ENCODE peak calls at places on chromosomes 3 and 15, in six cellular contexts. One of them, this sample, is unnamed.

GRCh38 chr3:12049675-12050074 is 45.5 kb downstream of the SYN2 start:
- DNase-seq in B cell: no peak
- DNase-seq in HFF-Myc: no peak
- DNase-seq in GM13977: no peak
- DNase-seq in left lung: no peak
- DNase-seq in endothelial cell of umbilical vein: peak; percentile 10
- DNase-seq in this sample: peak; percentile 3

GRCh38 chr15:63905558-63906265 is 72.0 kb upstream of the HERC1 start:
- DNase-seq in B cell: peak; percentile 46
- DNase-seq in HFF-Myc: no peak
- DNase-seq in GM13977: peak; percentile 53
- DNase-seq in left lung: no peak
- DNase-seq in endothelial cell of umbilical vein: peak; percentile 83
- DNase-seq in this sample: no peak

GRCh38 chr3:57691411-57692133 is 1.3 kb downstream of the DENND6A start:
- DNase-seq in B cell: no peak
- DNase-seq in HFF-Myc: no peak
- DNase-seq in GM13977: no peak
- DNase-seq in left lung: no peak
- DNase-seq in endothelial cell of umbilical vein: peak; percentile 50
- DNase-seq in this sample: no peak

GRCh38 chr3:150183619-150184425 is 213.1 kb upstream of the PFN2 start:
- DNase-seq in B cell: no peak
- DNase-seq in HFF-Myc: peak; percentile 63
- DNase-seq in GM13977: peak; percentile 62
- DNase-seq in left lung: peak; percentile 81
- DNase-seq in endothelial cell of umbilical vein: peak; percentile 80
- DNase-seq in this sample: peak; percentile 81

GRCh38 chr15:99440551-99441426 is 125.0 kb upstream of the MEF2A start:
- DNase-seq in B cell: no peak
- DNase-seq in HFF-Myc: no peak
- DNase-seq in GM13977: no peak
- DNase-seq in left lung: peak; percentile 56
- DNase-seq in endothelial cell of umbilical vein: no peak
- DNase-seq in this sample: no peak

GRCh38 chr3:46280105-46280797 is 38.0 kb downstream of the CCR3 start:
- DNase-seq in B cell: no peak
- DNase-seq in HFF-Myc: no peak
- DNase-seq in GM13977: peak; percentile 21
- DNase-seq in left lung: no peak
- DNase-seq in endothelial cell of umbilical vein: no peak
- DNase-seq in this sample: peak; percentile 41

GRCh38 chr3:48440590-48440958 is 517 bp downstream of the TMA7 start:
- DNase-seq in B cell: no peak
- DNase-seq in HFF-Myc: no peak
- DNase-seq in GM13977: peak; percentile 19
- DNase-seq in left lung: no peak
- DNase-seq in endothelial cell of umbilical vein: peak; percentile 55
- DNase-seq in this sample: peak; percentile 28

GRCh38 chr15:58870451-58870850 is 63.0 kb downstream of the SLTM start:
- DNase-seq in B cell: no peak
- DNase-seq in HFF-Myc: no peak
- DNase-seq in GM13977: no peak
- DNase-seq in left lung: no peak
- DNase-seq in endothelial cell of umbilical vein: no peak
- DNase-seq in this sample: peak; percentile 26

GRCh38 chr15:50797926-50798325 is 32.4 kb upstream of the SPPL2A start:
- DNase-seq in B cell: no peak
- DNase-seq in HFF-Myc: no peak
- DNase-seq in GM13977: no peak
- DNase-seq in left lung: no peak
- DNase-seq in endothelial cell of umbilical vein: no peak
- DNase-seq in this sample: no peak

GRCh38 chr3:55507808-55508207 is 20.7 kb upstream of the WNT5A start:
- DNase-seq in B cell: no peak
- DNase-seq in HFF-Myc: no peak
- DNase-seq in GM13977: no peak
- DNase-seq in left lung: no peak
- DNase-seq in endothelial cell of umbilical vein: no peak
- DNase-seq in this sample: no peak

GRCh38 chr3:105513042-105513441 is 146.3 kb downstream of the ALCAM start:
- DNase-seq in B cell: no peak
- DNase-seq in HFF-Myc: no peak
- DNase-seq in GM13977: no peak
- DNase-seq in left lung: no peak
- DNase-seq in endothelial cell of umbilical vein: no peak
- DNase-seq in this sample: peak; percentile 80

GRCh38 chr3:113222412-113223086 is 11.2 kb downstream of the BOC start:
- DNase-seq in B cell: no peak
- DNase-seq in HFF-Myc: no peak
- DNase-seq in GM13977: no peak
- DNase-seq in left lung: no peak
- DNase-seq in endothelial cell of umbilical vein: no peak
- DNase-seq in this sample: no peak

GRCh38 chr15:25661898-25662297 is 201.2 kb downstream of the ATP10A start:
- DNase-seq in B cell: no peak
- DNase-seq in HFF-Myc: no peak
- DNase-seq in GM13977: no peak
- DNase-seq in left lung: no peak
- DNase-seq in endothelial cell of umbilical vein: no peak
- DNase-seq in this sample: no peak

GRCh38 chr3:111324142-111324541 is 217.9 kb upstream of the CD96 start:
- DNase-seq in B cell: no peak
- DNase-seq in HFF-Myc: no peak
- DNase-seq in GM13977: no peak
- DNase-seq in left lung: no peak
- DNase-seq in endothelial cell of umbilical vein: no peak
- DNase-seq in this sample: no peak

GRCh38 chr3:184472723-184473419 is 88.7 kb upstream of the EPHB3 start:
- DNase-seq in B cell: peak; percentile 63
- DNase-seq in HFF-Myc: no peak
- DNase-seq in GM13977: no peak
- DNase-seq in left lung: no peak
- DNase-seq in endothelial cell of umbilical vein: peak; percentile 84
- DNase-seq in this sample: no peak

GRCh38 chr3:200747-201146 is 4.2 kb downstream of the CHL1 start:
- DNase-seq in B cell: no peak
- DNase-seq in HFF-Myc: no peak
- DNase-seq in GM13977: no peak
- DNase-seq in left lung: no peak
- DNase-seq in endothelial cell of umbilical vein: no peak
- DNase-seq in this sample: no peak

GRCh38 chr15:59048897-59049296 is 56.0 kb upstream of the CCNB2 start:
- DNase-seq in B cell: no peak
- DNase-seq in HFF-Myc: no peak
- DNase-seq in GM13977: no peak
- DNase-seq in left lung: no peak
- DNase-seq in endothelial cell of umbilical vein: no peak
- DNase-seq in this sample: no peak

GRCh38 chr3:94092080-94092479 is 29.2 kb downstream of the NSUN3 start:
- DNase-seq in B cell: no peak
- DNase-seq in HFF-Myc: no peak
- DNase-seq in GM13977: no peak
- DNase-seq in left lung: no peak
- DNase-seq in endothelial cell of umbilical vein: no peak
- DNase-seq in this sample: no peak

GRCh38 chr3:130378677-130379191 is 33.3 kb downstream of the COL6A5 start:
- DNase-seq in B cell: no peak
- DNase-seq in HFF-Myc: no peak
- DNase-seq in GM13977: no peak
- DNase-seq in left lung: no peak
- DNase-seq in endothelial cell of umbilical vein: no peak
- DNase-seq in this sample: no peak
- TF ChIP-seq CTCF in B cell: no peak
- TF ChIP-seq CTCF in HFF-Myc: no peak
- TF ChIP-seq CTCF in GM13977: no peak
- TF ChIP-seq CTCF in left lung: no peak
- TF ChIP-seq CTCF in endothelial cell of umbilical vein: no peak
- TF ChIP-seq CTCF in this sample: no peak

GRCh38 chr3:125143538-125143937 is 69.0 kb downstream of the SLC12A8 start:
- DNase-seq in B cell: no peak
- DNase-seq in HFF-Myc: no peak
- DNase-seq in GM13977: no peak
- DNase-seq in left lung: no peak
- DNase-seq in endothelial cell of umbilical vein: no peak
- DNase-seq in this sample: no peak

GRCh38 chr3:125140817-125141595 is 71.5 kb downstream of the SLC12A8 start:
- DNase-seq in B cell: no peak
- DNase-seq in HFF-Myc: no peak
- DNase-seq in GM13977: peak; percentile 55
- DNase-seq in left lung: no peak
- DNase-seq in endothelial cell of umbilical vein: no peak
- DNase-seq in this sample: peak; percentile 49

GRCh38 chr3:125142418-125142778 is 70.2 kb downstream of the SLC12A8 start:
- DNase-seq in B cell: no peak
- DNase-seq in HFF-Myc: no peak
- DNase-seq in GM13977: no peak
- DNase-seq in left lung: no peak
- DNase-seq in endothelial cell of umbilical vein: no peak
- DNase-seq in this sample: no peak

GRCh38 chr3:125140011-125140813 is 72.3 kb downstream of the SLC12A8 start:
- DNase-seq in B cell: no peak
- DNase-seq in HFF-Myc: no peak
- DNase-seq in GM13977: no peak
- DNase-seq in left lung: no peak
- DNase-seq in endothelial cell of umbilical vein: no peak
- DNase-seq in this sample: peak; percentile 68

DNA sequence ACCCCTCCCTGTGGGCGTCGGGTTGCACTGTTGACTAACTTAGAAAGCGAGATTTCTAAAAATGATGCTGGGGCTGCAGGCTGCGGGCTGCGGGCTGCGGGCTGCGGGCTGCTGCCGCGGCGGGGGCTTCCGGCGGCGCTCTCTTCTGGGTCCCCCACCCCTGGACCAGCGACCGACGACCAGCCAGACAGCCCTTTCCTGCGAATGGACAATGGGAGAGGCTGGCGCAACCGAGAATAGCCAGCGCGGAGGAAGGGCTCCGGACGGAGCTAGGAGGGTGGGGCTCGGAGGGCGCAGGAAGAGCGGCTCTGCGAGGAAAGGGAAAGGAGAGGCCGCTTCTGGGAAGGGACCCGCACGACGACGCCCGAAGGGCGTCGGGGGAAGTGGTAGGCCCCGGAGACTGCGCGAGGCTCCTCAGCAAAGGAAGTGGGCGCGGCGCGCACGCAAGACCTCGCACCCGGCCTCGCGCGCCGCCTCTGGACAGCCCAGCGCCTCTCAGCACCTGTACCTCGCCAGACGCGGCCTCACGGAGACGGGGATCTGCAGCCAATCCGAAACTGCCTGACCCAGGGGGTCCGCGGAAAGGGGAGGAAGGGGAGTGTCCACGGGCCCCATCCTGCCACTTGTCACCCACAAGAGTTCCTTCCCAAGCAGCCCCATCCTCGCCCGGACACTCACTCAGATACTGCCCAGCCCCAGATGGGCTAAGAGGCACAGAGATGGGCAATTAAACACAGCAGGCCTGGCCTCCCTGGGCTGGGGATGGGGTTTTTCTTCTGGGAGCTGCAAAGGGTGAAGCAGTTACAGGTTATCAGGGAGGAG is 70.7 kb downstream of the SLC12A8 start:
- DNase-seq in B cell: peak; percentile 67
- DNase-seq in HFF-Myc: no peak
- DNase-seq in GM13977: peak; percentile 79
- DNase-seq in left lung: peak; percentile 92
- DNase-seq in endothelial cell of umbilical vein: peak; percentile 37
- DNase-seq in this sample: peak; percentile 77
- TF ChIP-seq CTCF in B cell: peak; percentile 9
- TF ChIP-seq CTCF in HFF-Myc: peak; percentile 16
- TF ChIP-seq CTCF in GM13977: peak; percentile 73
- TF ChIP-seq CTCF in left lung: peak; percentile 14
- TF ChIP-seq CTCF in endothelial cell of umbilical vein: no peak
- TF ChIP-seq CTCF in this sample: peak; percentile 20

GRCh38 chr3:44289882-44290462 is 48.3 kb downstream of the TOPAZ1 start:
- DNase-seq in B cell: no peak
- DNase-seq in HFF-Myc: no peak
- DNase-seq in GM13977: no peak
- DNase-seq in left lung: no peak
- DNase-seq in endothelial cell of umbilical vein: no peak
- DNase-seq in this sample: no peak
- TF ChIP-seq CTCF in B cell: no peak
- TF ChIP-seq CTCF in HFF-Myc: no peak
- TF ChIP-seq CTCF in GM13977: no peak
- TF ChIP-seq CTCF in left lung: no peak
- TF ChIP-seq CTCF in endothelial cell of umbilical vein: no peak
- TF ChIP-seq CTCF in this sample: no peak

DNA sequence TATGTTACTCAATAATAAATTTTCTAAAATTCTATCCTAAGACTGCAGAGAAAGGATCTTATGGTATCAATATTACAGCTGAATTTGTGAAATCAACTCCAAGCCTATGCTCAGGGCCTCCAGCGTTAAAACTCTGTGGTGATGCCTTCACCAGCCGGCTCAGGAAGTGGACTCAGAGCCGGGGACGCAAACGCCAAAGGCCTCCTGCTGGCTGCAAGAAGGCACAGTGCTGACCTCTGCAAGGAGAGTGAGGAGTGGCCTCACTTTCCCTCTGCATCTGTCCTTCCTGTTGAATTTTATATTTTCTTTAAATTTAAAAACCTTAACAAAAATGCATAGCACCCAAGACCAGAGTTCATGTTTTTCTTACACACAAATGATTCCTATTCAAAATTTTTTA is 48.5 kb downstream of the HERC2 start:
- DNase-seq in B cell: no peak
- DNase-seq in HFF-Myc: no peak
- DNase-seq in GM13977: no peak
- DNase-seq in left lung: no peak
- DNase-seq in endothelial cell of umbilical vein: peak; percentile 38
- DNase-seq in this sample: peak; percentile 32
- TF ChIP-seq CTCF in B cell: no peak
- TF ChIP-seq CTCF in HFF-Myc: no peak
- TF ChIP-seq CTCF in GM13977: no peak
- TF ChIP-seq CTCF in left lung: no peak
- TF ChIP-seq CTCF in endothelial cell of umbilical vein: peak; percentile 19
- TF ChIP-seq CTCF in this sample: peak; percentile 6

GRCh38 chr15:62447742-62448141 is 282.7 kb upstream of the C2CD4B start:
- DNase-seq in B cell: no peak
- DNase-seq in HFF-Myc: no peak
- DNase-seq in GM13977: no peak
- DNase-seq in left lung: no peak
- DNase-seq in endothelial cell of umbilical vein: no peak
- DNase-seq in this sample: no peak

GRCh38 chr15:62440731-62441130 is 275.6 kb upstream of the C2CD4B start:
- DNase-seq in B cell: no peak
- DNase-seq in HFF-Myc: no peak
- DNase-seq in GM13977: no peak
- DNase-seq in left lung: no peak
- DNase-seq in endothelial cell of umbilical vein: no peak
- DNase-seq in this sample: no peak

GRCh38 chr15:62446984-62447383 is 281.9 kb upstream of the C2CD4B start:
- DNase-seq in B cell: no peak
- DNase-seq in HFF-Myc: no peak
- DNase-seq in GM13977: no peak
- DNase-seq in left lung: no peak
- DNase-seq in endothelial cell of umbilical vein: no peak
- DNase-seq in this sample: no peak

GRCh38 chr15:62445244-62445643 is 280.2 kb upstream of the C2CD4B start:
- DNase-seq in B cell: no peak
- DNase-seq in HFF-Myc: no peak
- DNase-seq in GM13977: no peak
- DNase-seq in left lung: no peak
- DNase-seq in endothelial cell of umbilical vein: no peak
- DNase-seq in this sample: peak; percentile 66

GRCh38 chr15:62444104-62445027 is 279.3 kb upstream of the C2CD4B start:
- DNase-seq in B cell: no peak
- DNase-seq in HFF-Myc: peak; percentile 96
- DNase-seq in GM13977: no peak
- DNase-seq in left lung: no peak
- DNase-seq in endothelial cell of umbilical vein: no peak
- DNase-seq in this sample: peak; percentile 96
- TF ChIP-seq CTCF in B cell: no peak
- TF ChIP-seq CTCF in HFF-Myc: no peak
- TF ChIP-seq CTCF in GM13977: no peak
- TF ChIP-seq CTCF in left lung: no peak
- TF ChIP-seq CTCF in endothelial cell of umbilical vein: no peak
- TF ChIP-seq CTCF in this sample: no peak

This sample was measured in foreskin fibroblast.